ENCODE peak calls at places on chromosome 19, in four cellular contexts. Q is stomach, E is heart left ventricle, F is sigmoid colon. N is an unnamed sample.

GRCh38 chr19:30219682-30220081 is 152.5 kb upstream of the ZNF536 start:
- DNase-seq in Q (no peak), E (no peak), F (no peak), N (no peak)

GRCh38 chr19:6686628-6686975 is 16.6 kb upstream of the TNFSF14 start:
- DNase-seq in Q (no peak), F (no peak), E (no peak), N (peak)

GRCh38 chr19:1259873-1260748 is 9.0 kb upstream of the CIRBP start:
- DNase-seq in E (peak), Q (no peak), F (peak), N (peak)

GRCh38 chr19:13396256-13397080 is 109.8 kb downstream of the CACNA1A start:
- DNase-seq in E (peak), Q (no peak), F (peak), N (no peak)

GRCh38 chr19:30895946-30896345 is 453.3 kb downstream of the TSHZ3 start:
- DNase-seq in F (no peak), E (no peak), Q (no peak), N (no peak)

GRCh38 chr19:16216744-16217670 is 19.3 kb downstream of the AP1M1 start:
- DNase-seq in F (peak), E (no peak), Q (no peak), N (peak)

GRCh38 chr19:38409631-38410133 is 6.8 kb downstream of the FAM98C start:
- DNase-seq in Q (no peak), F (no peak), E (peak), N (no peak)

GRCh38 chr19:48997972-48998371 is 4.3 kb downstream of the RUVBL2 start:
- DNase-seq in E (no peak), F (no peak), Q (peak), N (no peak)

GRCh38 chr19:57978586-57979289 is 4.4 kb upstream of the C19orf18 start:
- DNase-seq in F (no peak), E (no peak), Q (no peak), N (no peak)

GRCh38 chr19:12794196-12794921 is 3.1 kb downstream of the JUNB start:
- DNase-seq in E (no peak), Q (no peak), F (no peak), N (no peak)

GRCh38 chr19:35813043-35813890 is 622 bp upstream of the PRODH2 start:
- DNase-seq in F (no peak), E (no peak), Q (no peak), N (no peak)

GRCh38 chr19:54114340-54114826 is 1.1 kb downstream of the TFPT start:
- DNase-seq in Q (peak), E (no peak), F (no peak), N (peak)

GRCh38 chr19:53541971-53542370 is 4.0 kb downstream of the ZNF331 start:
- DNase-seq in F (no peak), E (no peak), Q (no peak), N (no peak)

GRCh38 chr19:1591421-1592022 is 1.1 kb downstream of the MBD3 start:
- DNase-seq in Q (no peak), F (no peak), E (no peak), N (no peak)

GRCh38 chr19:14544977-14545715 is 15.8 kb downstream of the TECR start:
- DNase-seq in Q (no peak), E (peak), F (peak), N (no peak)

GRCh38 chr19:10690351-10690781 is 10.9 kb upstream of the QTRT1 start:
- DNase-seq in F (no peak), E (no peak), Q (peak), N (no peak)
- TF ChIP-seq POLR2A in F (no peak), E (no peak), Q (no peak), N (no peak)

GRCh38 chr19:42303876-42304275 is 1.5 kb upstream of the PAFAH1B3 start:
- DNase-seq in F (no peak), Q (no peak), E (no peak), N (no peak)
- H3K27ac ChIP-seq in F (no peak), Q (no peak), E (no peak), N (no peak)

GRCh38 chr19:4457654-4458406 is at the start of gene UBXN6:
- DNase-seq in E (peak), F (peak), Q (peak), N (peak)
- TF ChIP-seq POLR2A in E (no peak), F (no peak), Q (no peak), N (no peak)

GRCh38 chr19:39936622-39937021 is 2.2 kb upstream of the FCGBP start:
- DNase-seq in Q (no peak), F (no peak), E (no peak), N (no peak)

GRCh38 chr19:39936020-39936419 is 1.6 kb upstream of the FCGBP start:
- DNase-seq in Q (peak), F (no peak), E (no peak), N (no peak)

GRCh38 chr19:39937094-39937493 is 2.7 kb upstream of the FCGBP start:
- DNase-seq in E (no peak), F (no peak), Q (no peak), N (no peak)

GRCh38 chr19:39935262-39935661 is 828 bp upstream of the FCGBP start:
- DNase-seq in Q (no peak), F (peak), E (no peak), N (no peak)

GRCh38 chr19:39937792-39938191 is 3.4 kb upstream of the FCGBP start:
- DNase-seq in F (no peak), Q (no peak), E (no peak), N (no peak)
- H3K27ac ChIP-seq in F (no peak), Q (peak), E (no peak), N (no peak)

DNA sequence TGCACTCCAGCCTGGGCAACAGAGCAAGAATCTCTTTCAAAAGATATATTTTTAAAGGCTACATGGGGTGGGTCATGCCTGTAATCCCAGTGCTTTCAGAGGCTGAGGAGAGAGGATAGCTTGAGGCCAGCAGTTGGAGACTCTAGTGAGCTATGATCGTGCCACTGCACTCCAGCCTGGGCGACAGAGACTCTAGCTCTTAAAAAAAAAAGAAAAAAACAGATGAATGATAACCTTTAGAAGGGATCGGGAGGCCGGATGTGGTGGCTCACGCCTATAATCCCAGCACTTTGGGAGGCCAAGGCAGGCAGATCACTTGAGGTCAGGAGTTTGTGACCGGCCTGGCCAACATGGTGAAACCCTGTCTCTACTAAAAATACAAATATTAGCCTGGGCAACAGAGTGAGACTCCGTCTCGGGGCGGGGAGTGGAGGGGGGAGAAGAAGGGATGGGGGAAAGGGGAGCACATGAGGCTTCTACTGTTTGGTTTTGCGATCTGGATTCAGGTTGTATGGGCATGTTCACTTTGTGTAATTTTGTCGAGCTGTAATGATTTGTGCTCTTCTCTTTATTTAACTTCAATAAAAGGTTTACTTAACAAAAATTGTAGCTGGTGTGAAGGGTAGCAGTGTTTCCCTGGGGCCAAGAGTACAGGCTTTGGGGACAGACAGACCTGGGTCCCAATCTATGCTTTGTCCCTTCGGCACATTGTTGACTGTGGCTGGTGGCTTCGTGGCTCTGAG is 1.1 kb upstream of the PSMC4 start:
- DNase-seq in Q (peak), E (no peak), F (no peak), N (peak)
- TF ChIP-seq POLR2A in Q (no peak), E (no peak), F (no peak), N (no peak)

DNA sequence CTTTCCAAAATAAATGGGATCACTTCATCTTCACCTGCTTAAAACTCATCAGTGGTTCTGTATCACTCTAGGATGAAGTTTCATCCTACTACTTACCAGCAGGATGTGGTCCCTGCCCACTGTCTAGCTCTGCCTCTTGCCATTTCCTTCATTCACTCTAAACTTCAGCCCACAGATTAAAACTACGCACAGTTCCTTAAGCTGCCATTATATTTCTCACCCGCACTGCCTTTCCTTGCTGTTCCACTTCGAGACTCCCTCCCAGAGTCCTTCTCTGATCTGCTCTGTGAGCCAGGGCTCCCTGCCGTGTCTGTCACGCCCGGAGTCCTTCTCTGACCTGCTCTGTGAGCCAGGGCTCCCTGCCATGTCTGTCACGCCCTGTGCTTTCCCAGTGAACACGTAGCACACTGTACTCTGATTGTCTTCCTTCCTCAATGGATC is 52.0 kb upstream of the NPAS1 start:
- DNase-seq in F (no peak), Q (peak), E (peak), N (no peak)
- H3K27ac ChIP-seq in F (no peak), Q (peak), E (peak), N (peak)

N was measured in spleen.